ENCODE peak calls at places on chromosome 13, in nine cellular contexts. S, O, T, V, L, F, D, W and Y are unnamed samples.
A peak's percentile ranks its signal among the peaks of the same experiment; 100 is the strongest.

GRCh38 chr13:113907637-113908617 is 44.1 kb upstream of the GAS6 start:
- DNase-seq in S (peak; percentile 82), O (no peak), T (peak; percentile 53), V (no peak), L (peak; percentile 70), F (peak; percentile 25), D (peak; percentile 27), W (peak; percentile 64), Y (peak; percentile 52)

GRCh38 chr13:46804391-46804815 is 7.4 kb upstream of the ESD start:
- DNase-seq in S (peak; percentile 80), O (peak; percentile 95), T (peak; percentile 94), V (no peak), L (peak; percentile 99), F (no peak), D (no peak), W (peak; percentile 81), Y (peak; percentile 69)

GRCh38 chr13:65964672-65965071 is 1265.5 kb downstream of the PCDH9 start:
- DNase-seq in S (no peak), O (peak; percentile 55), T (no peak), V (no peak), L (peak; percentile 32), F (no peak), D (no peak), W (no peak), Y (no peak)

GRCh38 chr13:49678172-49678914 is 12.9 kb downstream of the EBPL start:
- DNase-seq in S (no peak), O (no peak), T (no peak), V (no peak), L (no peak), F (no peak), D (no peak), W (no peak), Y (no peak)

GRCh38 chr13:32622827-32623226 is 36.6 kb downstream of the PDS5B start:
- DNase-seq in S (no peak), O (no peak), T (no peak), V (no peak), L (no peak), F (no peak), D (no peak), W (no peak), Y (no peak)

GRCh38 chr13:44011036-44011435 is 131.3 kb downstream of the LACC1 start:
- DNase-seq in S (no peak), O (peak; percentile 39), T (peak; percentile 7), V (no peak), L (no peak), F (no peak), D (no peak), W (no peak), Y (no peak)

GRCh38 chr13:101785858-101786257 is 333.4 kb downstream of the ITGBL1 start:
- DNase-seq in S (no peak), O (peak; percentile 43), T (peak; percentile 16), V (no peak), L (peak; percentile 27), F (no peak), D (no peak), W (no peak), Y (peak; percentile 20)

GRCh38 chr13:93425411-93425810 is 198.8 kb downstream of the GPC6 start:
- DNase-seq in S (no peak), O (no peak), T (no peak), V (no peak), L (no peak), F (no peak), D (no peak), W (no peak), Y (no peak)

GRCh38 chr13:113657851-113658741 is at the start of gene ATP4B:
- DNase-seq in S (no peak), O (no peak), T (no peak), V (peak; percentile 31), L (no peak), F (peak; percentile 72), D (no peak), W (no peak), Y (no peak)

GRCh38 chr13:59906413-59907027 is 257.2 kb downstream of the DIAPH3 start:
- DNase-seq in S (peak; percentile 78), O (peak; percentile 37), T (peak; percentile 33), V (no peak), L (peak; percentile 68), F (no peak), D (no peak), W (peak; percentile 13), Y (peak; percentile 37)

GRCh38 chr13:70235565-70235964 is 127.3 kb upstream of the KLHL1 start:
- DNase-seq in S (no peak), O (no peak), T (no peak), V (no peak), L (no peak), F (no peak), D (no peak), W (no peak), Y (no peak)

DNA sequence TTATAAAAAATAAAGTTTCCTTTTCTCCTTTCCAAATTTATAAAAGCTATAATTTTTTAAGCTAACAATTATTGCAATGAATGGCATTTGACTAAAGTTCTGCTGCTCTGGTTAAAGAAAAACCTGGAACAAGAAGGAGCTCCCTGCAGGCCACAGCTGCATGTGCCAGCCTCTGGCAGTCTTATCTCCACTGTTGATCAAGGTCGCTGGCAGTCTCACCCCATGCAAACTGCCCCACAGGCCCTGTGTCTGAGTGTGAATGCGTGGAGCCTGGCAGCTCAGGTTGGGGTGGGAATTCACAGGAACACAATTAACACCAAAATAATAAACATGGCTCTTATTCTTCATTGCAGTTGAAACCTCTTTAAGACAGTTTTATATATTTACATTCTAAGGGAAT is 30.2 kb upstream of the FREM2 start:
- DNase-seq in S (no peak), O (no peak), T (no peak), V (no peak), L (no peak), F (peak; percentile 52), D (no peak), W (no peak), Y (no peak)
- H3K4me3 ChIP-seq in S (no peak overlapping the region), O (no peak overlapping the region), T (no peak overlapping the region), V (no peak overlapping the region), L (no peak overlapping the region), F (no peak overlapping the region), D (no peak overlapping the region), W (no peak overlapping the region), Y (no peak overlapping the region)

GRCh38 chr13:110089815-110090214 is 217.1 kb downstream of the COL4A1 start:
- DNase-seq in S (no peak), O (no peak), T (no peak), V (no peak), L (no peak), F (no peak), D (no peak), W (no peak), Y (no peak)
- TF ChIP-seq CTCF in S (peak; percentile 51), O (peak; percentile 53), T (peak; percentile 6), V (no peak), L (peak; percentile 40), F (no peak), D (no peak), W (peak; percentile 34), Y (peak; percentile 30)

GRCh38 chr13:71625183-71625582 is 241.8 kb downstream of the DACH1 start:
- DNase-seq in S (no peak), O (no peak), T (no peak), V (no peak), L (no peak), F (no peak), D (no peak), W (no peak), Y (no peak)

GRCh38 chr13:71621152-71622124 is 245.6 kb downstream of the DACH1 start:
- DNase-seq in S (no peak), O (no peak), T (no peak), V (no peak), L (no peak), F (no peak), D (no peak), W (no peak), Y (no peak)

GRCh38 chr13:71625694-71626093 is 241.3 kb downstream of the DACH1 start:
- DNase-seq in S (peak; percentile 4), O (no peak), T (peak; percentile 7), V (no peak), L (peak; percentile 68), F (no peak), D (no peak), W (no peak), Y (no peak)

GRCh38 chr13:71626396-71626795 is 240.6 kb downstream of the DACH1 start:
- DNase-seq in S (no peak), O (no peak), T (no peak), V (no peak), L (no peak), F (no peak), D (no peak), W (no peak), Y (no peak)

DNA sequence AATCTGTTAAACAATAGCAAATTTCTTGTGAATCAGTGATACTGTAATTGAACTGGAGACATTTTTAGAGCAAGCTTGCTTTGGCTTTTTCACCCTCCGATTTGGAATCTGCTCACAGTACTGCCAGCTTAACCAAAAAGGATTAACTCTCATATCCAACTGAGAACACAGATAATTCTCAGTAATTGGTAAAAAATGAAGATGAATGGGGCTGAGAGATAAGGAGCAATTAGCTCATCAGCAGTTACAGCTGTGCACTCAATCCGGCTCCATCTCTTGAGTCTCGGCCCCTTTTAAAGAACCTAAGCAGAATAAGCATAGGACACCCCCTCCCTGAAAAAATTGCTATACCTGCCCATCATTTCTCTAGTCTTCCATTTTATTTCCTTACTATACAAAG is 242.4 kb downstream of the DACH1 start:
- DNase-seq in S (no peak), O (no peak), T (no peak), V (no peak), L (no peak), F (no peak), D (no peak), W (no peak), Y (no peak)
- H3K4me3 ChIP-seq in S (no peak overlapping the region), O (no peak overlapping the region), T (no peak overlapping the region), V (no peak overlapping the region), L (no peak overlapping the region), F (no peak overlapping the region), D (no peak overlapping the region), W (no peak overlapping the region), Y (no peak overlapping the region)

GRCh38 chr13:24863748-24864540 is 100.0 kb downstream of the RNF17 start:
- DNase-seq in S (no peak), O (no peak), T (no peak), V (no peak), L (no peak), F (no peak), D (no peak), W (no peak), Y (no peak)

GRCh38 chr13:24861617-24862362 is 97.8 kb downstream of the RNF17 start:
- DNase-seq in S (no peak), O (no peak), T (no peak), V (no peak), L (no peak), F (no peak), D (no peak), W (no peak), Y (no peak)

GRCh38 chr13:24858953-24859352 is 95.0 kb downstream of the RNF17 start:
- DNase-seq in S (no peak), O (no peak), T (no peak), V (no peak), L (no peak), F (no peak), D (no peak), W (no peak), Y (no peak)

GRCh38 chr13:24864579-24864978 is 100.6 kb downstream of the RNF17 start:
- DNase-seq in S (no peak), O (no peak), T (no peak), V (no peak), L (no peak), F (no peak), D (no peak), W (no peak), Y (no peak)

DNA sequence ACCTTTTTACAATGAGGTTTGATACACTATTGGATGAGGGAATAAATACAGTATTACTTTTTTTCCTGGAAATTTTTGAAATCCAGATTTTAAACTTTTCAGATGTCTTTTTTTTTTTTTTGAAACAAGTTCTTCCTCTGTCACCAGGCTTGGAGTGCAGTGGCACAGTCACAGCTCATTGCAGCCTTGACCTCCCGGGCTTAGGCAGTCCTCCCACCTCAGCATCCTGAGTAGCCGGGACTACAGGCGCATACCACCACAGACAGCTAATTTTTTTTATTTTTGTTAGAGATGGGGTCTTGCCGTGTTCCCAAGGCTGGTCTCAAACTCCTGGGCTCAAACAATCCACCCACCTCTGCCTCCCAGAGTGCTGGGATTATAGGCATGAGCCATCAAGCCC is 96.8 kb downstream of the RNF17 start:
- DNase-seq in S (no peak), O (no peak), T (no peak), V (no peak), L (no peak), F (no peak), D (no peak), W (no peak), Y (no peak)
- TF ChIP-seq CTCF in S (no peak), O (no peak), T (no peak), V (no peak), L (no peak), F (no peak), D (no peak), W (no peak), Y (no peak)